ENCODE peak calls at places on chromosomes 1 and 21, in seven cellular contexts. I is coronary artery, V is AML-193, D is Right ventricle myocardium superior, J is epithelial cell of esophagus, E is PC-3, K is RPMI8226. F is an unnamed sample.

GRCh38 chr1:183576537-183576936 is 13.7 kb downstream of the NCF2 start:
- DNase-seq in I (no peak), V (no peak), D (peak; percentile 64), J (no peak), E (no peak), K (no peak), F (no peak)

GRCh38 chr1:202852163-202852904 is 36.6 kb downstream of the RABIF start:
- DNase-seq in I (no peak), V (peak; percentile 64), D (no peak), J (peak; percentile 83), E (peak; percentile 70), K (peak; percentile 67), F (peak; percentile 70)

GRCh38 chr1:86382878-86383277 is 13.2 kb downstream of the ODF2L start:
- DNase-seq in I (no peak), V (peak; percentile 13), D (no peak), J (no peak), E (no peak), K (no peak), F (no peak)

GRCh38 chr1:47514229-47514628 is 76.4 kb downstream of the FOXD2 start:
- DNase-seq in I (no peak), V (no peak), D (no peak), J (no peak), E (no peak), K (no peak), F (no peak)

GRCh38 chr1:181149326-181150000 is 61.0 kb downstream of the IER5 start:
- DNase-seq in I (no peak), V (peak; percentile 74), D (no peak), J (no peak), E (no peak), K (peak; percentile 91), F (peak; percentile 92)

GRCh38 chr21:38853421-38853919 is 47.7 kb downstream of the ETS2 start:
- DNase-seq in I (no peak), V (peak; percentile 4), D (no peak), J (peak; percentile 97), E (peak; percentile 98), K (peak; percentile 99), F (no peak)

GRCh38 chr1:85203573-85204169 is 2.9 kb upstream of the SYDE2 start:
- DNase-seq in I (no peak), V (no peak), D (no peak), J (no peak), E (peak; percentile 81), K (no peak), F (no peak)

GRCh38 chr1:107510347-107510746 is 369.5 kb downstream of the NTNG1 start:
- DNase-seq in I (no peak), V (no peak), D (no peak), J (no peak), E (no peak), K (no peak), F (no peak)

GRCh38 chr1:93489756-93490155 is 41.8 kb downstream of the FNBP1L start:
- DNase-seq in I (no peak), V (no peak), D (no peak), J (no peak), E (no peak), K (no peak), F (no peak)

GRCh38 chr1:223647249-223647648 is 18.3 kb downstream of the CAPN8 start:
- DNase-seq in I (no peak), V (no peak), D (no peak), J (no peak), E (no peak), K (no peak), F (no peak)

GRCh38 chr1:165954940-165955339 is 127.5 kb downstream of the UCK2 start:
- DNase-seq in I (no peak), V (no peak), D (no peak), J (no peak), E (no peak), K (no peak), F (no peak)

GRCh38 chr1:80675469-80675868 is 1125.3 kb upstream of the ADGRL2 start:
- DNase-seq in I (no peak), V (no peak), D (no peak), J (peak; percentile 16), E (no peak), K (no peak), F (no peak)

GRCh38 chr1:162661336-162661735 is 29.1 kb downstream of the DDR2 start:
- DNase-seq in I (no peak), V (no peak), D (no peak), J (no peak), E (no peak), K (no peak), F (no peak)

GRCh38 chr1:23544444-23545389 is 13.7 kb upstream of the E2F2 start:
- DNase-seq in I (peak; percentile 84), V (peak; percentile 62), D (peak; percentile 84), J (peak; percentile 85), E (peak; percentile 89), K (peak; percentile 84), F (peak; percentile 81)

GRCh38 chr21:45540601-45540970 is 1.7 kb downstream of the SLC19A1 start:
- DNase-seq in I (peak; percentile 64), V (no peak), D (peak; percentile 30), J (no peak), E (no peak), K (no peak), F (no peak)

GRCh38 chr1:54397090-54397591 is 9.1 kb downstream of the SSBP3 start:
- DNase-seq in I (no peak), V (no peak), D (peak; percentile 85), J (no peak), E (no peak), K (no peak), F (no peak)

GRCh38 chr1:208181259-208181816 is 62.8 kb downstream of the PLXNA2 start:
- DNase-seq in I (no peak), V (no peak), D (no peak), J (no peak), E (no peak), K (no peak), F (no peak)

GRCh38 chr21:41847066-41847804 is 31.9 kb downstream of the PRDM15 start:
- DNase-seq in I (no peak), V (no peak), D (no peak), J (no peak), E (no peak), K (peak; percentile 18), F (no peak)

GRCh38 chr1:151511636-151512215 is 539 bp downstream of the CGN start:
- DNase-seq in I (no peak), V (no peak), D (no peak), J (peak; percentile 46), E (peak; percentile 62), K (peak; percentile 76), F (no peak)

GRCh38 chr21:26943916-26944315 is 23.0 kb downstream of the ADAMTS5 start:
- DNase-seq in I (no peak), V (peak; percentile 41), D (no peak), J (no peak), E (no peak), K (no peak), F (no peak)

GRCh38 chr1:37663426-37664000 is 28.8 kb upstream of the CDCA8 start:
- DNase-seq in I (no peak), V (no peak), D (no peak), J (no peak), E (no peak), K (no peak), F (no peak)

GRCh38 chr21:34037446-34037845 is 35.9 kb upstream of the MRPS6 start:
- DNase-seq in I (no peak), V (no peak), D (no peak), J (peak; percentile 90), E (peak; percentile 67), K (no peak), F (no peak)

GRCh38 chr1:19209439-19209989 is 552 bp downstream of the UBR4 start:
- DNase-seq in I (no peak), V (peak; percentile 33), D (no peak), J (peak; percentile 39), E (peak; percentile 5), K (peak; percentile 44), F (peak; percentile 61)